ENCODE peak calls at places on chromosomes 4 and X, in four cellular contexts. U is astrocyte of the cerebellum, M is glutamatergic neuron, J is cardiac muscle cell. K is an unnamed sample.

GRCh38 chrX:16848541-16848940 is 21.6 kb downstream of the RBBP7 start:
- DNase-seq in J (no peak), U (no peak), M (no peak), K (no peak)

GRCh38 chr4:185204238-185204910 is 574 bp upstream of the CFAP97 start:
- DNase-seq in M (no peak), J (no peak), U (no peak), K (no peak)

GRCh38 chr4:118587946-118588345 is 97.2 kb upstream of the METTL14 start:
- DNase-seq in J (no peak), U (no peak), M (no peak), K (no peak)

GRCh38 chrX:66074920-66075879 is 35.3 kb upstream of the VSIG4 start:
- DNase-seq in J (peak; percentile 0), M (no peak), U (no peak), K (no peak)

GRCh38 chr4:168484626-168485025 is 4.3 kb upstream of the DDX60L start:
- DNase-seq in J (peak; percentile 60), U (no peak), M (no peak), K (no peak)

GRCh38 chrX:17547658-17548057 is 172.7 kb downstream of the NHS start:
- DNase-seq in J (peak; percentile 76), U (peak; percentile 50), M (no peak), K (peak; percentile 84)

GRCh38 chrX:63186137-63186536 is 165.0 kb downstream of the SPIN4 start:
- DNase-seq in J (no peak), M (no peak), U (no peak), K (peak; percentile 0)

GRCh38 chr4:8882239-8882638 is 10.6 kb upstream of the HMX1 start:
- DNase-seq in M (no peak), U (no peak), J (no peak), K (no peak)

GRCh38 chrX:31178064-31178768 is 106.4 kb upstream of the FTHL17 start:
- DNase-seq in U (no peak), M (no peak), J (no peak), K (no peak)

GRCh38 chr4:173506780-173507211 is 23.2 kb downstream of the HAND2 start:
- DNase-seq in U (no peak), J (no peak), M (no peak), K (no peak)

GRCh38 chr4:173507471-173508385 is 22.3 kb downstream of the HAND2 start:
- DNase-seq in U (no peak), J (no peak), M (no peak), K (no peak)

GRCh38 chr4:173508386-173509002 is 21.5 kb downstream of the HAND2 start:
- DNase-seq in U (no peak), M (no peak), J (no peak), K (no peak)

GRCh38 chr4:173504181-173504503 is 25.9 kb downstream of the HAND2 start:
- DNase-seq in M (no peak), U (no peak), J (no peak), K (no peak)

DNA sequence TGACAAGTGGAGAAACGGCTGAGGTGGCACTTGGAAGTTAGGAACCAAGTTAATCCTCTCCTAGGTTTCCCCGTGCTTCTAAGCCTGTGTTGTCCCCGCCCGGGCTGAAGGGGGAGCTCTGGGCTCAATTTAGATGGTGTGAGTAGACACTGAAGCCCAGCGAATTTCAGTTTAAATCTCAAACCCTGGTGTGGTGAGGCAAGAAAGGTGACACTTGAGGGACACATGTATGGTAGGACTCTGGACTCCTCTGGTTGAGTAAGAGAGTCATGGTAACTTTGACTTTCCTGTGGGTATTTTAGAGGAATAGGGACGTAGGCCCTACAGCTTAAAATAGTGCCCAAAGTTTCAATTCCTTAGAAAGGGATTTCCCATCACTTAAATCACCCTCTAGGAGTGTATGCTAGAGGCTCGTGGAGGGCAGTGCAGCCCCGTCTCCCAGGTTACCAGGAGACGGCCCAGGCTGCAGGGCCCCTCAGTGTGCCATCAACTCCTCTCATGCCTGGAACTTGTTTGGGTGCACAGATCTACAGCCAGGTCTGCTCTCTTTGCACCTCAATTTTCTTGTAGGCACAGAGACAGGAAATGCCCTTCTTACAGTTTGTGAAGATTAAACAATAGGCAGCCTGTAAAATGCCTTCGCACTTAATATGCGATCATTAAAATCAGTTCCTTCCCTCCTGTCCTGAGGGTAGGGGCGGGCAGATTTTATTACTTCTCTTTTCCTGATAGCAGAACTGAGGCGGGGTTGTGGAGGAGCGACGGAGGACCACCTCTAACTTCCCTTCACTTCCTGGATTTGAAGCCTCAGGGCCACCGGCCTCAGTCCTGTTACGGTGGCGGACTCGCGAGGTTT is 23.9 kb downstream of the HAND2 start:
- DNase-seq in J (peak; percentile 77), M (peak; percentile 82), U (no peak), K (peak; percentile 66)
- TF ChIP-seq CTCF in J (peak; percentile 91), M (peak; percentile 56), U (peak; percentile 59), K (peak; percentile 22)

DNA sequence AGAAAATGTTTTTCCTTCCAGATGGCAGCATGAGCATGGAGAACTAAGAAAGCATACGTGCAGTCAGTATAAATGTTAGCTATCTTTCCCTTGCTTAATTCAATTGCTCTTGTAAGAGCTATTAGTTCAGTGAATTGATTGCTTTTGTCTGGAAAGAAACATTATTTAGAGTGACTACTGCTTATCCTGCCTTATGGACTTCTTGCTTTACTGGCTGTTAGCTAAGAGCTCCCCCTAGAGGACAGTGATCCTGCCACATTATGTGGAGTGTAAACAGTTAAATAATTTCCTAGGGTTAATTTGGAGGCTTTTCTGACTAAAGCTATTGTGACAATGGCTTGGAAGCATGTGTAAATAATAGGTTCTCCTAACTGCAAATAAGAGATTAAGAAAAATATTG is 1402.4 kb downstream of the FAM133A start:
- DNase-seq in J (peak; percentile 52), U (no peak), M (no peak), K (no peak)
- TF ChIP-seq CTCF in J (peak; percentile 53), U (peak; percentile 60), M (peak; percentile 55), K (no peak)

GRCh38 chr4:11451720-11452119 is 23.0 kb upstream of the HS3ST1 start:
- DNase-seq in M (no peak), U (no peak), J (no peak), K (no peak)

GRCh38 chr4:11455201-11455835 is 26.6 kb upstream of the HS3ST1 start:
- DNase-seq in M (no peak), U (no peak), J (no peak), K (no peak)

DNA sequence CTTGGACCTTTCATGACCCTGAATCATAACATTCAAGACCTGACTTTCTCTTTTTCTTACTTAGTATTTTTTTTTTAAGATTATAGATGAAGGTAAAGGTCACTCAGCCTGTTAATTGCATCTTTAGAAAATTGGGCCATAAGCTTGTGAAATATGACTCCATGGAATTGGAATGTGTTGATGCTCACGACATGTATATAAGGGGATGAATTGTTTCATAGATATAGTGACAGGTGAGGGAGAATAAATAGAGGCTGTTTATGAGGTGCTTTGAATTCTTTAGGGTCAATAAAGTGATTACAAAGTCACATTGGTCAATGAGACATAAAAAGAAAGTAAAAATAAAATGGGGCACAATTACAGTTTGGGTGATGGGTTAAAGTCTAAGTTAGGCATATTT is 27.7 kb upstream of the HS3ST1 start:
- DNase-seq in J (no peak), M (no peak), U (no peak), K (no peak)
- TF ChIP-seq CTCF in J (no peak), M (no peak), U (no peak), K (no peak)

GRCh38 chr4:165692082-165692481 is 181.0 kb upstream of the TLL1 start:
- DNase-seq in U (no peak), M (no peak), J (peak; percentile 6), K (no peak)

GRCh38 chr4:165682621-165683020 is 190.4 kb upstream of the TLL1 start:
- DNase-seq in U (no peak), M (no peak), J (peak; percentile 5), K (no peak)

GRCh38 chr4:165684177-165684870 is 188.7 kb upstream of the TLL1 start:
- DNase-seq in U (peak; percentile 62), M (no peak), J (peak; percentile 61), K (no peak)

GRCh38 chr4:165680821-165681220 is 192.2 kb upstream of the TLL1 start:
- DNase-seq in J (no peak), M (no peak), U (no peak), K (no peak)

GRCh38 chr4:165686756-165687155 is 186.3 kb upstream of the TLL1 start:
- DNase-seq in U (no peak), M (no peak), J (no peak), K (no peak)
- TF ChIP-seq CTCF in U (no peak), M (no peak), J (no peak), K (no peak)

DNA sequence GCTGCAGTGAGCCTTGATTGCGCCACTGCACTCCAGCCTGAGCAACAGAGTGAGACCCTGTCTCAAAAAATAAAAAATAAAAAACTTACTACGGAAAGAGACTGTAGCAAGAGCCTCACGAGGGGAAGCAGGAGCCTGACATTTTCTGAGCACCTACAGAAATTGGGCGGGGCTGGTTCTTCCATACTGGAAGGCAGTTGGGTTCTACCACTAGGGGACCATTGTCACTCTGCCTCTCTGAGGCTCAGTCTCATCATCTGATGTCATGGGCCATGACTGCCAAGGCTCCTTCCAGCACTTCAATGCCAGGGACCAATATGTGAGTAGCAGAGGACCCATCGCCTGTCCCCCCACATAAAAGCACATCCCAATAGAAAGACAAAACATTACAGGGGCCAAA is 8.2 kb downstream of the SH3KBP1 start:
- DNase-seq in J (no peak), U (no peak), M (no peak), K (no peak)
- TF ChIP-seq CTCF in J (no peak), U (no peak), M (no peak), K (no peak)

DNA sequence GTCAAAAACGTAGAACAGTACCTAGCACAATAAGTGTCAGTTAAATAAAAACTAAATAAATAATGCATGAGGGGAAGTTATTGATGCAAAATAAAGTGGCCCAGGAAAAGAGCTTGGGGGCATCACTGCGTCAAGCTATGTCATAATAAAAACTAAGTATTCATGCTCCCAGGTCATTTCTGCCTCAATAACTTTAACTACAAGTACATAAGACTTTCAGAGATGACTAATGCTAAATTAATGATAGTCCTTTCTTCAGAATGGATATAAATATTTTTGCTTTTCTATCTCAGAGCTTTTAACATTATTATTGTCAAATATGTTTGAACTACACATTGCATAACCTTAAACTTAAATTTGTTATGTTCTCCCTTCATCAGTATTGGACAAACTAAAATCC is 92.2 kb upstream of the MAGEB10 start:
- DNase-seq in J (no peak), M (no peak), U (no peak), K (no peak)
- TF ChIP-seq CTCF in J (no peak), M (no peak), U (no peak), K (no peak)

DNA sequence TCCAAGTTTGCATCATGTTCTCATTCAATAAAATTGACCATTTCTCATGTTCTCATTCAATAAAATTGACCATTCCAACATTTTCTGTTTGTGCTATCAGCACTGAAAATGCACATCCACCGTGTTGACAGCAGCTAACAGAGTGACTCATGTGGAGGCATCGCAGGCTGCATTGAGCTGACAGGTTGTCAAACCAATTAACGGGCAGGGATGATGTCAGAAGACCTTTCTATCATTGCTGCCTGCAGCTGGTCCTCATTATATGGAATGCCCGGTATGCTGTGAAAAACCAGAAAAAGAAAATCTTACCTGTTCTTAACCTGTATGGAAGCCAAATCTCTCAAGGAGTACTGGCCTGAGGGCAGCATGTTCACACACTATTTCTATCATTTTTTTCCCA is 202.0 kb downstream of the SMIM20 start:
- DNase-seq in J (no peak), M (no peak), U (no peak), K (no peak)
- TF ChIP-seq CTCF in J (no peak), M (no peak), U (no peak), K (no peak)

DNA sequence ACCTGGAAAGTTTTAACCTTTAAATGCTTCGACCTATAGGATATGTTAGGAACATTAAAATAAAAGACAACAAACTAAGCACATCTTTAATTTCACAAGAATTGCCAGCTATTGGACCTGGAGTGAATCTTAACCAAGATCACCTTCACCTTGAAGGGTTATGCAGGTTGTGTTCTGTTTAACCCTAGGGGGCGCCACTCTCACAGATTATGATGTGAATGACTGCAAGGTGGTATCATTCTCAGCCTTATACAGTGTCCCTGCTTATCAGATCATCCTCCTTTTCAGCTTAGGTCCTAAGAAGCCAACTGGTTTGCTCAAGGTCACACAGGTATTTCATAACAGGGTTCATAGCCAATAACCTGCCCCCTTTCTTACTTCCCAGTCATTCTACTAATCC is 23.5 kb downstream of the INTS6L start:
- DNase-seq in U (no peak), J (no peak), M (no peak), K (no peak)
- TF ChIP-seq CTCF in U (no peak), J (peak; percentile 6), M (no peak), K (no peak)

K was measured in Calu3.